ENCODE peak calls at places on chromosomes 11 and 22, in four cellular contexts. E is K562, K is GM12878, C is HL-60. Y is an unnamed sample.

GRCh38 chr11:121063728-121064127 is 37.3 kb upstream of the TECTA start:
- DNase-seq in K (no peak), E (peak; percentile 17), C (no peak), Y (no peak)

GRCh38 chr11:35661539-35661938 is 1.0 kb upstream of the TRIM44 start:
- DNase-seq in C (no peak), E (no peak), K (no peak), Y (no peak)

GRCh38 chr11:70745451-70745850 is 347.1 kb downstream of the CTTN start:
- DNase-seq in E (no peak), K (no peak), C (no peak), Y (no peak)

GRCh38 chr11:26193714-26194373 is 138.1 kb upstream of the ANO3 start:
- DNase-seq in K (no peak), E (no peak), C (no peak), Y (no peak)

GRCh38 chr11:57497303-57498247 is 17.9 kb downstream of the SLC43A1 start:
- DNase-seq in E (no peak), K (no peak), C (peak; percentile 28), Y (no peak)

GRCh38 chr11:107731911-107732310 is 20.1 kb upstream of the SLN start:
- DNase-seq in E (no peak), C (no peak), K (no peak), Y (no peak)

GRCh38 chr22:33921576-33922181 is 1.4 kb upstream of the LARGE1 start:
- DNase-seq in K (no peak), C (no peak), E (no peak), Y (peak; percentile 53)

GRCh38 chr11:35622070-35622469 is 3.8 kb downstream of the FJX1 start:
- DNase-seq in K (no peak), E (no peak), C (no peak), Y (no peak)

GRCh38 chr11:1220941-1221721 is 1.7 kb upstream of the MUC5B start:
- DNase-seq in K (no peak), C (no peak), E (no peak), Y (no peak)

GRCh38 chr11:130070829-130071205 is 1.1 kb downstream of the APLP2 start:
- DNase-seq in K (no peak), E (no peak), C (peak; percentile 55), Y (no peak)

GRCh38 chr11:61333638-61334433 is 808 bp downstream of the TKFC start:
- DNase-seq in C (no peak), E (no peak), K (no peak), Y (no peak)
- TF ChIP-seq SPI1 in C (no peak), E (no peak), K (no peak), Y (no peak)

GRCh38 chr11:79078999-79079398 is 361.8 kb downstream of the TENM4 start:
- DNase-seq in E (no peak), C (no peak), K (no peak), Y (no peak)

GRCh38 chr11:79080506-79080905 is 360.3 kb downstream of the TENM4 start:
- DNase-seq in C (no peak), K (no peak), E (no peak), Y (no peak)

GRCh38 chr11:79074547-79074946 is 366.3 kb downstream of the TENM4 start:
- DNase-seq in E (no peak), K (no peak), C (no peak), Y (no peak)

GRCh38 chr11:79077684-79078379 is 363.0 kb downstream of the TENM4 start:
- DNase-seq in K (no peak), C (no peak), E (no peak), Y (no peak)

DNA sequence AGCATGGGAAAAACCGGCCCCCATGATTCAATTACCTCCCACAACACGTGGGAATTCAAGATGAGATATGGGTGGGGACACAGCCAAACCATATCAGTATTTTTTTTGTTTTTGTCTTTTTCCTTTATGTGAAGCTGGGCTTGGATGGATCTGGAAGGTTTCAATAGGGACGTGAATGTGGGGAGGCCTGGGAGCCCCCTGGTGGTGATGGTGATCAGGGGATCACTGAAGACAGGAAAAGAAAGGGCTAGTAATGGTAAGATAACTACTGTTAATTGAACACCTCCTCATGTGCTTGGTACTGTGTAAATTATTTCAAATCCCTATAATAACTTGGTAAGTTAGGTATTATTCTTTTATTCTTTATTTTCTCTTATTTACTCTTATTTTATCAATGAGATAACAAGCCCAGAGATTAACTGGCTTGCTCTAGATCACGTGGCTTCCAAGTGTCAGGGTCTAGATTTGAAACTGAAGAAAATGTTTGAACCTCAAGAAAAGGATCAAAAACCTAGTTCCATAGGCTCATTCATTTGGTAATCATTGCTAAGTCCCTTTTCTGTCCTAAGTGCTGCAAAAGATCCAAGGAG is 364.2 kb downstream of the TENM4 start:
- DNase-seq in K (no peak), E (peak; percentile 55), C (peak; percentile 30), Y (no peak)
- TF ChIP-seq SPI1 in K (no peak), E (no peak), C (no peak), Y (no peak)

DNA sequence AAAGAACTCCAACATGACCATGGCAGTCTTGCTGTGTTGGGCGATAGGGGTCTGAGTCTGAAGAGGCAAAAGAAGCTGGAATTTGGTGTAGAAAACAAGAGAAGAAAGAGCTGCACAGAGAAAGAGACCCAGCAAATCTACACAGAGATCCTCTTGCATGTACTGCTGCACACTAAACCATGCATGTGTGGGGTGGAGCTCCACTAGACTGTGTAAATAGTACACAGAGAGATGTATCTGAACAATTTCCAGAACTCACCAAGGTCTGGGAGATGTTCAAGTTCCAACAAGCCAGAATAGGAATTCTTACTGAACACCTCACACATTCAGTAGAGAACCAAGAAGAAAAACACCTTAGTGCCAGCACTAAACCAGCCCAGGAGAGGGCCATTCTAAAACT is 42.3 kb downstream of the CSF2RB start:
- DNase-seq in K (no peak), E (no peak), C (no peak), Y (no peak)
- TF ChIP-seq SPI1 in K (no peak), E (no peak), C (no peak), Y (no peak)

GRCh38 chr11:16933756-16934603 is 80.2 kb downstream of the PLEKHA7 start:
- DNase-seq in E (no peak), K (no peak), C (no peak), Y (no peak)
- TF ChIP-seq SPI1 in E (no peak), K (no peak), C (no peak), Y (no peak)

DNA sequence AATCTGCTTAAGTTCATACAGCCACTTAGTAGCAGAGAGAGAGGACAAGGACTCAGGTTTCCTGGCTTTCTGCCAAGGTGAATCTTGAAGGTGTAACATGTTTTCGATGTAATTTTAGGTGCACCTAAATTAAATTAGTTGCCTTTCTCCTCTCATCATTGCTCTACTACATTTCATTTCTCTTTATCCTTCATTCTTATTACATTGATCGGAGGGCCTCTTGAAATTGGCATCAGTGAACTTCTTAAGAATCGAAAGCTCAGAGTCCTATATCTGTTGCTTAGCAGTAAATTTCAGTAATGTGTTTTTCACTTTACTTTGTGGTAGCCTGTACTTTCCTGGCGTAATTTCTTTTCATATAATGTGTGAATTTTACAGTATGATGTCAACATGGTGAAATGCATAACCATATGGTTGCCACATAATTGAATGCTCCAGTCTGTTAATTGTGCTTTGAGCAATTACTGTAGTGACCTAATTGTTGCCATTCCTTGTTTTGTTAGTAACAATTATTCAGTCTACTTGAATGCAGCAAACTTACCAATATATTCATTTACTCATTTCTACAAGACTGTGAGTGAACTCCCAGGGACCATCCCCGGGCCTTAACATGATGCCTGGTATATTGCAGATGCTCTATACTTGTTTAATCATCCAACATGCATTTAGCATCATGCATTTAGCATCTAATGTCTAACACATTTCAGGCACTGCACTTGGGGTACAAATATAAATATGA is 138.1 kb downstream of the MAML2 start:
- DNase-seq in K (no peak), E (no peak), C (no peak), Y (no peak)
- TF ChIP-seq SPI1 in K (no peak), E (no peak), C (no peak), Y (no peak)

GRCh38 chr11:118014022-118014421 is 27.8 kb downstream of the IL10RA start:
- DNase-seq in E (no peak), K (no peak), C (no peak), Y (no peak)

GRCh38 chr11:118015385-118015841 is 29.2 kb downstream of the IL10RA start:
- DNase-seq in C (no peak), E (no peak), K (no peak), Y (no peak)

GRCh38 chr11:118010738-118011461 is 24.7 kb downstream of the IL10RA start:
- DNase-seq in C (peak; percentile 89), K (peak; percentile 86), E (no peak), Y (peak; percentile 50)

GRCh38 chr11:118009821-118010737 is 23.9 kb downstream of the IL10RA start:
- DNase-seq in E (no peak), K (no peak), C (no peak), Y (no peak)

GRCh38 chr11:118012083-118012669 is 26.0 kb downstream of the IL10RA start:
- DNase-seq in K (no peak), C (peak; percentile 89), E (peak; percentile 39), Y (no peak)
- TF ChIP-seq SPI1 in K (peak; percentile 52), C (peak; percentile 64), E (peak; percentile 82), Y (peak; percentile 46)

GRCh38 chr22:49617264-49617663 is 210.4 kb downstream of the BRD1 start:
- DNase-seq in K (no peak), C (no peak), E (no peak), Y (no peak)
- TF ChIP-seq SPI1 in K (no peak), C (no peak), E (no peak), Y (no peak)

Y was measured in GM12891.